ENCODE peak calls at places on chromosomes 16 and 17, in eight cellular contexts. L, C, Z, V, Y, A, O and F are unnamed samples. For H3K9me3, the result is how much of the 10 kb centered on the place peaks cover.

GRCh38 chr16:8850279-8850885 is 18.4 kb downstream of the CARHSP1 start:
- DNase-seq in Y (no peak), A (no peak), C (peak), V (no peak), Z (no peak), L (no peak), O (peak), F (no peak)

GRCh38 chr16:82182237-82183003 is 12.4 kb upstream of the MPHOSPH6 start:
- DNase-seq in C (no peak), A (no peak), O (no peak), L (no peak), Y (no peak), V (no peak), Z (peak), F (no peak)

GRCh38 chr17:82241926-82242697 is 13.3 kb downstream of the SLC16A3 start:
- DNase-seq in A (no peak), Z (no peak), C (peak), O (peak), V (no peak), L (no peak), Y (no peak), F (no peak)

GRCh38 chr17:7060165-7060890 is 16.4 kb upstream of the SLC16A11 start:
- DNase-seq in Y (no peak), L (no peak), Z (no peak), O (no peak), A (no peak), V (no peak), C (peak), F (no peak)

GRCh38 chr17:73410586-73411329 is 99.0 kb upstream of the CDC42EP4 start:
- DNase-seq in Y (no peak), A (no peak), C (no peak), V (no peak), O (no peak), L (no peak), Z (peak), F (no peak)

GRCh38 chr16:8966781-8967436 is 3.2 kb upstream of the USP7 start:
- DNase-seq in C (no peak), O (no peak), A (no peak), Y (no peak), L (peak), V (peak), Z (no peak), F (no peak)

GRCh38 chr16:49014300-49015188 is 267.1 kb downstream of the CBLN1 start:
- DNase-seq in A (no peak), Z (no peak), C (no peak), V (no peak), Y (no peak), L (peak), O (no peak), F (no peak)

GRCh38 chr17:33239702-33240101 is 53.4 kb downstream of the ASIC2 start:
- DNase-seq in O (no peak), V (no peak), Z (no peak), L (no peak), A (no peak), Y (no peak), C (no peak), F (no peak)

GRCh38 chr16:11212819-11213196 is 43.2 kb downstream of the SOCS1 start:
- DNase-seq in L (no peak), O (no peak), C (no peak), A (no peak), V (no peak), Y (no peak), Z (no peak), F (no peak)

GRCh38 chr17:9252525-9252924 is 231.2 kb downstream of the NTN1 start:
- DNase-seq in O (no peak), V (no peak), Y (no peak), Z (no peak), C (no peak), A (no peak), L (no peak), F (no peak)

GRCh38 chr17:20234266-20234665 is 225.1 kb downstream of the SPECC1 start:
- DNase-seq in L (no peak), C (no peak), O (no peak), A (no peak), V (no peak), Z (no peak), Y (peak), F (no peak)

GRCh38 chr16:57536306-57537193 is at the start of gene CCDC102A:
- DNase-seq in O (peak), L (peak), C (peak), A (no peak), Z (peak), Y (peak), V (no peak), F (peak)

GRCh38 chr17:63817736-63818385 is 9.4 kb upstream of the PSMC5 start:
- DNase-seq in C (no peak), V (no peak), O (no peak), Z (no peak), A (no peak), L (peak), Y (no peak), F (no peak)

GRCh38 chr16:56910654-56911539 is 21.0 kb upstream of the HERPUD1 start:
- DNase-seq in Y (no peak), L (no peak), V (peak), C (peak), Z (no peak), A (peak), O (no peak), F (no peak)

GRCh38 chr17:65013613-65014391 is 42.7 kb downstream of the GNA13 start:
- DNase-seq in C (peak), L (no peak), A (no peak), V (no peak), Z (no peak), O (no peak), Y (peak), F (no peak)

GRCh38 chr17:50892101-50892776 is 26.1 kb upstream of the TOB1 start:
- DNase-seq in C (peak), Y (no peak), O (no peak), A (no peak), V (no peak), L (no peak), Z (no peak), F (no peak)

GRCh38 chr17:5707482-5707881 is 123.2 kb upstream of the NLRP1 start:
- DNase-seq in L (peak), O (no peak), Y (no peak), V (no peak), Z (no peak), A (no peak), C (no peak), F (no peak)

GRCh38 chr17:51439395-51440229 is 179.3 kb downstream of the UTP18 start:
- DNase-seq in L (peak), Z (no peak), Y (no peak), C (peak), A (no peak), O (no peak), V (no peak), F (no peak)

GRCh38 chr16:86095906-86096485 is 197.0 kb downstream of the IRF8 start:
- DNase-seq in Y (no peak), L (peak), C (no peak), O (no peak), V (no peak), Z (no peak), A (peak), F (no peak)

GRCh38 chr17:41397003-41397665 is at the start of gene KRT31:
- DNase-seq in A (no peak), Z (no peak), L (peak), O (no peak), C (no peak), V (no peak), Y (no peak), F (no peak)

GRCh38 chr16:12804395-12804794 is 708 bp upstream of the CPPED1 start:
- DNase-seq in V (no peak), Z (no peak), Y (no peak), C (no peak), L (no peak), A (no peak), O (no peak), F (no peak)

GRCh38 chr17:56592487-56593072 is 919 bp upstream of the NOG start:
- DNase-seq in V (peak), O (peak), Z (peak), C (peak), Y (peak), A (peak), L (peak), F (peak)

GRCh38 chr17:29080323-29080722 is 37.4 kb downstream of the PIPOX start:
- DNase-seq in O (no peak), C (no peak), L (no peak), Z (no peak), A (no peak), Y (no peak), V (no peak), F (no peak)

GRCh38 chr16:9695152-9695551 is 487.1 kb downstream of the GRIN2A start:
- DNase-seq in O (no peak), C (no peak), L (peak), A (no peak), Z (peak), Y (no peak), V (no peak), F (no peak)

GRCh38 chr17:58520843-58521430 is 6.5 kb upstream of the MTMR4 start:
- DNase-seq in Y (no peak), Z (peak), L (peak), O (peak), V (no peak), A (no peak), C (peak), F (no peak)

GRCh38 chr16:23113185-23113584 is 36.1 kb downstream of the USP31 start:
- DNase-seq in C (no peak), Y (no peak), Z (no peak), A (no peak), V (no peak), L (no peak), O (no peak), F (no peak)

GRCh38 chr16:70437017-70437581 is 1.8 kb downstream of the ST3GAL2 start:
- DNase-seq in C (no peak), A (no peak), O (peak), Y (no peak), L (peak), Z (peak), V (no peak), F (no peak)

GRCh38 chr17:75051941-75052340 is 4.9 kb downstream of the KCTD2 start:
- DNase-seq in Y (no peak), L (no peak), A (no peak), O (no peak), V (no peak), Z (no peak), C (no peak), F (no peak)
- H3K9me3 ChIP-seq in Y (under half), L (under half), A (under half), O (under half), V (under half), Z (under half), C (under half), F (under half)

GRCh38 chr16:68564367-68564985 is 25.4 kb downstream of the ZFP90 start:
- DNase-seq in A (no peak), Y (no peak), O (no peak), V (no peak), Z (peak), L (no peak), C (no peak), F (no peak)

GRCh38 chr16:68563631-68564366 is 24.7 kb downstream of the ZFP90 start:
- DNase-seq in V (no peak), O (no peak), Y (no peak), L (no peak), A (no peak), Z (no peak), C (no peak), F (no peak)
- H3K9me3 ChIP-seq in V (half or more), O (half or more), Y (half or more), L (half or more), A (half or more), Z (half or more), C (half or more), F (under half)

DNA sequence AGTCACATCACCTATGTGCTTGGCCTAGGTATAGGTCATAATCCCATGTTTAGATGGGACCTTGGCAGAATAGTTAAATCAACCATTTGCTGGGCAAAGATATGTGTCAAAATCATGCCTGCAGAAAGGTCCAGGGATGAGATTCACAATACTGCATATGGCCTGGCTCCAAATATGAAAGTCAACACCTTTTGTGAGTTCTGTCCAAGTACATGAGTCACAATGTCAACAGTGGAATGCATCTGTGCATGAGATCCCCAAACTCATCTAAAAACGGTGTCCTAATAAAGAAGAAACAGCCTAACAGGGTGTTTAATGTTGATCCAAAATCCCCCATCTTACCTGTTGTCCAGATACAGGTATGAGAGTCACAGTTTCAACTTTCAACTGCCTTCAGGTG is 1847.5 kb downstream of the TP53TG3F start:
- DNase-seq in Y (no peak), O (no peak), C (peak), L (no peak), V (no peak), Z (no peak), A (no peak), F (no peak)
- H3K9me3 ChIP-seq in Y (under half), O (under half), C (under half), L (half or more), V (under half), Z (under half), A (under half), F (under half)

GRCh38 chr17:27049104-27049784 is 244.7 kb upstream of the WSB1 start:
- DNase-seq in O (no peak), Z (no peak), A (no peak), C (peak), L (no peak), V (no peak), Y (no peak), F (no peak)
- H3K9me3 ChIP-seq in O (under half), Z (under half), A (under half), C (under half), L (half or more), V (under half), Y (under half), F (under half)

GRCh38 chr16:3377917-3378316 is 22.2 kb downstream of the OR2C1 start:
- DNase-seq in A (no peak), L (no peak), C (no peak), Z (no peak), V (no peak), O (no peak), Y (no peak), F (no peak)
- H3K9me3 ChIP-seq in A (half or more), L (under half), C (under half), Z (under half), V (half or more), O (under half), Y (under half), F (under half)

GRCh38 chr16:35626051-35626450 is 2166.6 kb downstream of the TP53TG3F start:
- DNase-seq in Z (no peak), Y (no peak), O (no peak), V (no peak), C (no peak), A (no peak), L (no peak), F (no peak)
- H3K9me3 ChIP-seq in Z (under half), Y (under half), O (under half), V (under half), C (under half), A (half or more), L (half or more), F (under half)

GRCh38 chr16:35733971-35734702 is 2274.7 kb downstream of the TP53TG3F start:
- DNase-seq in C (no peak), L (no peak), A (no peak), V (no peak), Y (no peak), Z (no peak), O (no peak), F (no peak)

GRCh38 chr16:35732046-35732810 is 2272.8 kb downstream of the TP53TG3F start:
- DNase-seq in V (no peak), C (no peak), L (no peak), A (no peak), Z (no peak), Y (no peak), O (no peak), F (no peak)

GRCh38 chr16:35734728-35735402 is 2275.5 kb downstream of the TP53TG3F start:
- DNase-seq in L (no peak), C (no peak), O (no peak), V (no peak), Y (no peak), Z (no peak), A (no peak), F (no peak)

GRCh38 chr16:35731341-35732040 is 2272.1 kb downstream of the TP53TG3F start:
- DNase-seq in C (no peak), Y (no peak), L (no peak), Z (no peak), V (no peak), O (no peak), A (no peak), F (no peak)

GRCh38 chr16:35733278-35733965 is 2274.0 kb downstream of the TP53TG3F start:
- DNase-seq in Y (no peak), L (no peak), O (no peak), C (no peak), Z (no peak), A (no peak), V (no peak), F (no peak)
- H3K9me3 ChIP-seq in Y (under half), L (under half), O (under half), C (under half), Z (under half), A (half or more), V (under half), F (under half)

GRCh38 chr17:69696645-69697044 is 282.1 kb downstream of the MAP2K6 start:
- DNase-seq in C (no peak), Z (no peak), V (no peak), A (no peak), Y (no peak), O (no peak), L (no peak), F (no peak)

GRCh38 chr17:69690531-69690930 is 276.0 kb downstream of the MAP2K6 start:
- DNase-seq in Z (no peak), O (no peak), Y (no peak), A (no peak), V (no peak), L (no peak), C (no peak), F (no peak)

DNA sequence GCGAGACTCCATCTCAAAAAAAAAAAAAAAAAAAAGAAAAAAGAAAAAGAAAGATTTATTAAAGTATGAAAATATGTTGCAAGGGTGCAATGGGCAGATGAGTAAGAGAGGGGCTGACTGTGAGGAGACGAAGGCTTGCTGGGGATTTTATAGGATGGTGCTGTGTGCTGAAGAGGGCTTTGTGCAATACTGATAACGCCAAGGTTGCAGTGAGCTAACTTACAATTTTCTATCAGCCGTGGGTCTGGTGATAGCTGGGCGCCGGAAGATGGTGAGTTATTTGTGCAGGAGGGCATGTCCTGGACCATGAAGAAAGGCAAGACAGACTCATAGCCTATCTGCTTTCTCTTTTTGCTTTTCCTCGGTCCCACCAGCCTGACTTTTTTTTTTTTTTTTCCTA is 281.1 kb downstream of the MAP2K6 start:
- DNase-seq in Z (no peak), L (no peak), O (no peak), A (no peak), V (no peak), Y (no peak), C (no peak), F (no peak)
- H3K9me3 ChIP-seq in Z (under half), L (under half), O (under half), A (under half), V (under half), Y (under half), C (under half), F (under half)

GRCh38 chr17:77140166-77140877 is 447 bp upstream of the SEC14L1 start:
- DNase-seq in Z (peak), O (peak), Y (peak), A (peak), C (peak), V (peak), L (peak), F (peak)
- H3K9me3 ChIP-seq in Z (under half), O (under half), Y (under half), A (under half), C (under half), V (under half), L (under half), F (under half)

DNA sequence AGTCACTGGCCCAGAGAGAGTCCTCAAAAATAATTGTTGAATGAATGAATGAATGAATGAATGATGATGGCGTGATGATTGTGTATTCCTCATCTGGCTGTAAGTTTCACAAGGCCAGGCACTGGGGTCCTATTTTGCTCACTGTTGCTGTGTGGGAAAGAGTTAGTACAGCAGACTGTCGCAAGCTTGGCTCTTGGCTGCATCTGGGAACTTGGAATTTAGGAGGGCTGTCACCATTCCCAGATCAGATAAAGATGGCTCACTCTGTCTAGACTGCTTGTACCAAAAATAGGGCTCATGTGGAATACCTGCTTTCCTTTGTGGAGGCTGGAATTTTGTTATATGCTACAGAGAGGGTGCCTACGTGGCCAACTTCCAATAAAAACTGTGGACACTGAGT is 530.6 kb downstream of the WWOX start:
- DNase-seq in Y (no peak), V (no peak), Z (no peak), O (no peak), A (no peak), C (no peak), L (no peak), F (no peak)
- H3K9me3 ChIP-seq in Y (under half), V (under half), Z (under half), O (under half), A (under half), C (under half), L (under half), F (under half)